ENCODE peak calls at places on chromosomes 12 and 14, in ten cellular contexts. A is stomach, K is GM23338, Y is prostate gland, G is breast epithelium, W is suprapubic skin, Z is HCT116, I is transverse colon, U is esophagus muscularis mucosa, F is H1. B is an unnamed sample. For H3K27me3, the result is how much of the 10 kb centered on the place peaks cover.

GRCh38 chr12:47995976-47996375 is 8.3 kb downstream of the COL2A1 start:
- DNase-seq in I (no peak), U (no peak), F (no peak), Z (no peak), G (no peak), Y (peak), A (peak), K (no peak), W (peak), B (no peak)

GRCh38 chr12:1840981-1841425 is 20.6 kb downstream of the LRTM2 start:
- DNase-seq in I (no peak), F (no peak), Y (no peak), W (no peak), U (no peak), A (no peak), Z (no peak), K (no peak), G (no peak), B (peak)

GRCh38 chr12:12439636-12440035 is 82.8 kb downstream of the BORCS5 start:
- DNase-seq in I (no peak), F (no peak), K (no peak), U (no peak), Y (no peak), A (no peak), G (no peak), W (no peak), Z (no peak), B (no peak)

GRCh38 chr12:57614178-57614947 is 3.1 kb downstream of the ARHGEF25 start:
- DNase-seq in A (no peak), K (peak), W (peak), Y (no peak), F (peak), I (no peak), Z (peak), U (no peak), G (no peak), B (peak)

GRCh38 chr12:104520242-104520900 is 63.6 kb downstream of the CHST11 start:
- DNase-seq in F (no peak), G (no peak), Z (no peak), U (no peak), W (no peak), Y (no peak), A (no peak), K (no peak), I (no peak), B (no peak)

GRCh38 chr12:108326254-108326750 is 12.8 kb downstream of the CMKLR1 start:
- DNase-seq in W (no peak), G (no peak), K (no peak), A (no peak), F (no peak), U (no peak), Z (no peak), I (no peak), Y (no peak), B (no peak)

GRCh38 chr14:76961631-76962302 is 66.7 kb downstream of the IRF2BPL start:
- DNase-seq in F (peak), K (peak), I (peak), A (peak), Z (peak), Y (peak), U (peak), W (peak), G (peak), B (peak)

GRCh38 chr12:122882908-122883563 is 12.9 kb downstream of the VPS37B start:
- DNase-seq in F (no peak), A (no peak), Z (no peak), G (no peak), I (no peak), Y (no peak), K (no peak), W (no peak), U (no peak), B (no peak)

GRCh38 chr12:58285551-58285950 is 344.2 kb downstream of the ATP23 start:
- DNase-seq in G (no peak), F (peak), Z (no peak), I (no peak), W (no peak), A (no peak), K (peak), Y (no peak), U (no peak), B (no peak)

GRCh38 chr14:79668941-79669340 is 542.4 kb downstream of the DIO2 start:
- DNase-seq in Z (no peak), A (no peak), Y (no peak), U (no peak), F (no peak), G (no peak), I (no peak), K (no peak), W (no peak), B (no peak)

GRCh38 chr12:6827982-6828670 is at the start of gene P3H3:
- DNase-seq in U (no peak), I (no peak), Z (no peak), Y (peak), K (peak), F (peak), G (no peak), A (no peak), W (no peak), B (no peak)
- TF ChIP-seq POLR2AphosphoS5 in U (peak), I (no peak), Z (no peak), Y (no peak), K (peak), F (no peak), G (no peak), A (no peak), W (no peak), B (no peak)

DNA sequence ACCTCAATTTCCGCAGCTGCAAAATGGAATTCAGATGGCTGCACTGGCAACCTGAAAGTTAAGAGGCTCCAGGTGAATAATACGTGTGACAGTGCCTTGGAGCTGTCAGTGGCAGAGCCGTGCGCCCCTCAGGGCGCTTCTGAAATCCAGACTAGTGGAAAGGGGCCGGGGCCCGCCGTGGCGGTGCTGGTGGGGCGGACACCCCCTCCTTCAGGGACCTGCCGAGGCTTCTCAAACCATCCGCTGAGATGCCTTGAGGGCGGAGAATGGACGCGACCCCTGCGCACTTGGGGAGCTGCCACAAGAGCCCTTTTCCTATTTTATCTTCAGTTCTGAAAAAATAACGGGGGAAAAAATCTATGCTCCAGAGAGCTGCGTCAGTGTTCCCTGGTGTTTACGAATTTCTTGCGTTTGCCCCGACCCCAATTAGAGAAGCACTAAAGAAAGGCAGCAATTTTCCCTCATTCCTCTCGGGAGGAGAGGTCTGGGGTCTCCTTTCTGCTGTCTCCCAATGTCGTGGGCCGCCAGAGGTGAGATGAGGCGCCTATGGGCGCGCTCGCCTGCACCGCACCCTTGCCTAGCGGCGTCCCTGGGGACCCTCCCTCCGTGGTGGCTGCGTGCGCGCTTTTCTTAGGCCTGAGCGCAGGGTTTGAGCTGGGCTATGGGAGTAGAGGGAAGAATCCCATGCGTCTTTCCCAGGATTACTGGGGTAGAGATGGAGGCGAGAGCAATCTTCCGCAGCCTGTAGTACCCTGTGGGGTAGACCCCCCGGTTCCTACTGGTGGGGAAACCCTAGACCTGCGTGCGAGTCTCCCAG is 2.2 kb downstream of the NOS1 start:
- DNase-seq in F (no peak), G (no peak), K (peak), Z (no peak), Y (no peak), I (no peak), U (no peak), A (no peak), W (no peak), B (peak)
- H3K27me3 ChIP-seq in F (half or more), G (half or more), K (half or more), Z (under half), Y (under half), I (half or more), U (under half), A (half or more), W (half or more), B (under half)

GRCh38 chr14:90839024-90839888 is 23.0 kb upstream of the TTC7B start:
- DNase-seq in A (no peak), Z (no peak), U (peak), Y (no peak), G (no peak), I (no peak), W (no peak), F (no peak), K (no peak), B (no peak)

GRCh38 chr14:90836692-90837063 is 20.4 kb upstream of the TTC7B start:
- DNase-seq in A (no peak), K (no peak), Z (no peak), W (no peak), F (no peak), Y (no peak), G (no peak), U (no peak), I (no peak), B (peak)

GRCh38 chr14:90842726-90843125 is 26.5 kb upstream of the TTC7B start:
- DNase-seq in A (no peak), Z (no peak), F (peak), G (no peak), Y (no peak), U (no peak), W (no peak), I (no peak), K (no peak), B (no peak)

GRCh38 chr14:90837355-90837754 is 21.1 kb upstream of the TTC7B start:
- DNase-seq in A (no peak), F (no peak), W (no peak), U (peak), Z (no peak), I (no peak), K (no peak), G (no peak), Y (no peak), B (no peak)

GRCh38 chr14:90839889-90840266 is 23.6 kb upstream of the TTC7B start:
- DNase-seq in K (no peak), I (no peak), W (no peak), A (no peak), U (peak), Z (no peak), F (peak), Y (no peak), G (no peak), B (no peak)
- H3K27ac ChIP-seq in K (no peak), I (no peak), W (peak), A (peak), U (peak), Z (no peak), F (no peak), Y (no peak), G (peak), B (no peak)

DNA sequence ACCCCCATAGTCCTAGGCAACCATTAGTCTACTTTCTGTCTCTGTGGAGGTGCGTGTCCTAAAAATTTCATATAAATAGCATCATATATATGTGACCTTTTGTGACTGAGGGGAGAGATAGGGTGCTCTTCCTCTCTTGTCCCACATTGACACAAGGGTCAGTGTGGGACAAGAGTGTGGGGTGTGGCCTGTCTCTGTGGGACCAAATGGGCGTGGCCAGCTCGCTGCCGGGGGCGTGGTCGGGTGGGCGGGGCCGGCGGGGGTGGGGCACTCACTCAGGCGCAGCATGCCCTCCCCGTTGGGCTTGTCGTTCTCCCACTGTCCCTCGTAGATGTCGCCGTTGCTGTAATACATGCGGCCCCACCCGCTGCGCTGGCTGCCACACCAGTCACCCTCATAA is 15.5 kb downstream of the MORN3 start:
- DNase-seq in G (no peak), I (no peak), K (peak), A (no peak), Y (no peak), F (no peak), Z (no peak), U (no peak), W (no peak), B (no peak)
- TF ChIP-seq POLR2AphosphoS5 in G (no peak), I (no peak), K (no peak), A (no peak), Y (no peak), F (no peak), Z (no peak), U (no peak), W (no peak), B (no peak)

GRCh38 chr14:92925446-92925845 is 2.5 kb downstream of the CHGA start:
- DNase-seq in K (no peak), G (no peak), F (no peak), Y (no peak), Z (no peak), W (no peak), A (no peak), U (no peak), I (no peak), B (no peak)

GRCh38 chr14:92924247-92924646 is 1.3 kb downstream of the CHGA start:
- DNase-seq in A (no peak), W (no peak), K (peak), I (no peak), Z (no peak), Y (no peak), U (no peak), F (peak), G (no peak), B (no peak)

GRCh38 chr14:92923744-92924103 is 774 bp downstream of the CHGA start:
- DNase-seq in A (no peak), F (peak), I (no peak), Z (no peak), K (no peak), G (no peak), U (no peak), Y (no peak), W (no peak), B (no peak)

GRCh38 chr14:92922155-92922735 is 705 bp upstream of the CHGA start:
- DNase-seq in K (no peak), W (no peak), G (no peak), F (no peak), Y (no peak), Z (no peak), I (no peak), U (no peak), A (no peak), B (no peak)

GRCh38 chr14:92922883-92923743 is at the start of gene CHGA:
- DNase-seq in F (peak), U (no peak), Y (no peak), W (no peak), K (peak), A (peak), I (peak), Z (no peak), G (peak), B (peak)
- H3K27me3 ChIP-seq in F (under half), U (under half), Y (under half), W (under half), K (under half), A (half or more), I (under half), Z (under half), G (under half), B (under half)

GRCh38 chr14:94342334-94342934 is 19.3 kb upstream of the SERPINA6 start:
- DNase-seq in G (peak), Y (peak), K (no peak), A (peak), F (no peak), Z (peak), U (peak), I (peak), W (peak), B (no peak)
- H3K27ac ChIP-seq in G (no peak), Y (no peak), K (no peak), A (peak), F (no peak), Z (no peak), U (no peak), I (peak), W (peak), B (no peak)

GRCh38 chr12:91617830-91618229 is 435.2 kb upstream of the DCN start:
- DNase-seq in Z (no peak), G (no peak), A (no peak), W (no peak), Y (no peak), U (no peak), I (no peak), F (no peak), K (no peak), B (no peak)
- TF ChIP-seq POLR2AphosphoS5 in Z (no peak), G (no peak), A (no peak), W (no peak), Y (no peak), U (no peak), I (no peak), F (no peak), K (no peak), B (no peak)

GRCh38 chr12:113129664-113130456 is 5.7 kb downstream of the RASAL1 start:
- DNase-seq in Z (no peak), K (no peak), F (no peak), G (no peak), Y (no peak), A (no peak), W (no peak), U (no peak), I (no peak), B (peak)
- H3K27me3 ChIP-seq in Z (under half), K (under half), F (under half), G (under half), Y (under half), A (half or more), W (under half), U (under half), I (under half), B (under half)

GRCh38 chr12:117744418-117744817 is 224.4 kb downstream of the KSR2 start:
- DNase-seq in K (no peak), G (no peak), F (no peak), I (no peak), U (no peak), A (no peak), Y (no peak), Z (no peak), W (no peak), B (no peak)

GRCh38 chr12:117738233-117738632 is 230.6 kb downstream of the KSR2 start:
- DNase-seq in Y (no peak), G (no peak), K (no peak), I (no peak), F (no peak), Z (no peak), U (no peak), A (no peak), W (no peak), B (no peak)

GRCh38 chr12:117749431-117749830 is 219.4 kb downstream of the KSR2 start:
- DNase-seq in A (no peak), U (no peak), W (no peak), F (no peak), Z (no peak), Y (no peak), K (no peak), I (no peak), G (no peak), B (no peak)

GRCh38 chr12:117742721-117743120 is 226.1 kb downstream of the KSR2 start:
- DNase-seq in U (no peak), A (no peak), F (no peak), I (no peak), K (no peak), W (no peak), G (no peak), Y (no peak), Z (no peak), B (no peak)

GRCh38 chr12:117743746-117744145 is 225.0 kb downstream of the KSR2 start:
- DNase-seq in K (no peak), A (no peak), Z (no peak), U (no peak), W (no peak), G (no peak), F (no peak), Y (no peak), I (no peak), B (no peak)
- H3K27ac ChIP-seq in K (no peak), A (no peak), Z (no peak), U (no peak), W (no peak), G (no peak), F (no peak), Y (no peak), I (no peak), B (no peak)

B was measured in upper lobe of left lung.